ENCODE peak calls at places on chromosome 4, in nine cellular contexts. J is left lung, P is fibroblast of the conjunctiva, T is aorta, S is H4, V is NCI-H460, H is neural crest cell, Y is epithelial cell of esophagus, O is H9. I is an unnamed sample.

GRCh38 chr4:177266492-177266891 is 43.2 kb upstream of the NEIL3 start:
- DNase-seq in J (no peak), P (no peak), T (no peak), S (no peak), V (no peak), H (no peak), Y (no peak), O (no peak), I (no peak)

GRCh38 chr4:71449040-71449439 is 110.2 kb downstream of the SLC4A4 start:
- DNase-seq in J (no peak), P (no peak), T (no peak), S (no peak), V (no peak), H (no peak), Y (no peak), O (no peak), I (no peak)

GRCh38 chr4:146049802-146050201 is 111.2 kb upstream of the ZNF827 start:
- DNase-seq in J (no peak), P (no peak), T (no peak), S (no peak), V (no peak), H (no peak), Y (no peak), O (no peak), I (no peak)

GRCh38 chr4:42104521-42104920 is 47.9 kb downstream of the BEND4 start:
- DNase-seq in J (no peak), P (peak), T (no peak), S (no peak), V (no peak), H (no peak), Y (peak), O (no peak), I (no peak)

GRCh38 chr4:182478475-182478874 is 235.3 kb downstream of the TENM3 start:
- DNase-seq in J (no peak), P (peak), T (no peak), S (peak), V (peak), H (no peak), Y (peak), O (no peak), I (no peak)

GRCh38 chr4:147388016-147388415 is 92.9 kb upstream of the EDNRA start:
- DNase-seq in J (no peak), P (no peak), T (no peak), S (no peak), V (no peak), H (no peak), Y (peak), O (no peak), I (no peak)

GRCh38 chr4:153683763-153684181 is 308 bp upstream of the TLR2 start:
- DNase-seq in J (no peak), P (no peak), T (no peak), S (no peak), V (no peak), H (peak), Y (no peak), O (no peak), I (no peak)

GRCh38 chr4:907103-907400 is 25.1 kb downstream of the GAK start:
- DNase-seq in J (peak), P (no peak), T (no peak), S (no peak), V (no peak), H (no peak), Y (no peak), O (no peak), I (no peak)

GRCh38 chr4:1177274-1178141 is 5.1 kb upstream of the SPON2 start:
- DNase-seq in J (peak), P (no peak), T (no peak), S (peak), V (no peak), H (no peak), Y (peak), O (no peak), I (no peak)

GRCh38 chr4:180028682-180029081 is 2214.5 kb upstream of the TENM3 start:
- DNase-seq in J (no peak), P (no peak), T (no peak), S (peak), V (peak), H (peak), Y (peak), O (peak), I (no peak)

GRCh38 chr4:150308824-150309472 is 230.7 kb downstream of the DCLK2 start:
- DNase-seq in J (no peak), P (no peak), T (no peak), S (no peak), V (no peak), H (no peak), Y (peak), O (no peak), I (no peak)

GRCh38 chr4:31106419-31106818 is 386.2 kb downstream of the PCDH7 start:
- DNase-seq in J (no peak), P (no peak), T (no peak), S (no peak), V (no peak), H (no peak), Y (no peak), O (no peak), I (no peak)

GRCh38 chr4:76679691-76680090 is 218.3 kb downstream of the SOWAHB start:
- DNase-seq in J (no peak), P (no peak), T (no peak), S (no peak), V (no peak), H (no peak), Y (no peak), O (no peak), I (no peak)

GRCh38 chr4:15004701-15005301 is 2.5 kb downstream of the CPEB2 start:
- DNase-seq in J (peak), P (peak), T (peak), S (peak), V (no peak), H (peak), Y (peak), O (peak), I (no peak)

GRCh38 chr4:132063829-132064228 is 1085.3 kb upstream of the PCDH10 start:
- DNase-seq in J (no peak), P (no peak), T (no peak), S (no peak), V (no peak), H (no peak), Y (no peak), O (no peak), I (no peak)

GRCh38 chr4:24978291-24979072 is 52.3 kb downstream of the LGI2 start:
- DNase-seq in J (no peak), P (no peak), T (no peak), S (no peak), V (no peak), H (no peak), Y (no peak), O (peak), I (no peak)

GRCh38 chr4:159505275-159505975 is 402.5 kb downstream of the RAPGEF2 start:
- DNase-seq in J (no peak), P (no peak), T (no peak), S (no peak), V (no peak), H (no peak), Y (no peak), O (no peak), I (no peak)

GRCh38 chr4:89753601-89754066 is 83.3 kb downstream of the SNCA start:
- DNase-seq in J (no peak), P (peak), T (no peak), S (peak), V (peak), H (no peak), Y (peak), O (no peak), I (no peak)

GRCh38 chr4:26174033-26174432 is 146.8 kb upstream of the RBPJ start:
- DNase-seq in J (no peak), P (no peak), T (no peak), S (no peak), V (no peak), H (no peak), Y (no peak), O (no peak), I (no peak)

GRCh38 chr4:3389879-3390840 is 51.6 kb upstream of the HGFAC start:
- DNase-seq in J (no peak), P (no peak), T (no peak), S (no peak), V (no peak), H (no peak), Y (peak), O (no peak), I (no peak)

GRCh38 chr4:111883557-111883999 is 261.7 kb upstream of the FAM241A start:
- DNase-seq in J (no peak), P (no peak), T (no peak), S (peak), V (no peak), H (no peak), Y (no peak), O (no peak), I (no peak)

GRCh38 chr4:138236035-138236434 is 6.1 kb downstream of the SLC7A11 start:
- DNase-seq in J (no peak), P (no peak), T (no peak), S (no peak), V (no peak), H (no peak), Y (peak), O (no peak), I (no peak)

GRCh38 chr4:8191136-8191747 is 7.8 kb upstream of the SH3TC1 start:
- DNase-seq in J (peak), P (no peak), T (peak), S (peak), V (peak), H (no peak), Y (peak), O (no peak), I (no peak)

GRCh38 chr4:55124337-55125076 is 888 bp downstream of the KDR start:
- DNase-seq in J (peak), P (no peak), T (no peak), S (no peak), V (no peak), H (peak), Y (no peak), O (peak), I (no peak)

GRCh38 chr4:832108-832507 is 6.2 kb upstream of the CPLX1 start:
- DNase-seq in J (peak), P (no peak), T (peak), S (no peak), V (no peak), H (no peak), Y (no peak), O (no peak), I (no peak)

GRCh38 chr4:28015996-28016395 is 1155.4 kb downstream of the STIM2 start:
- DNase-seq in J (no peak), P (no peak), T (no peak), S (no peak), V (no peak), H (no peak), Y (no peak), O (no peak), I (no peak)

GRCh38 chr4:48698029-48698901 is 81.8 kb downstream of the FRYL start:
- DNase-seq in J (no peak), P (peak), T (no peak), S (peak), V (peak), H (no peak), Y (peak), O (no peak), I (no peak)

I was measured in effector CD8-positive, alpha-beta T cell.